ENCODE peak calls at places on chromosome 11, in six cellular contexts. L is GM12891, I is H1, Q is K562, G is HepG2, K is GM12878. H is an unnamed sample.
A peak's percentile ranks its signal among the peaks of the same experiment; 100 is the strongest.

GRCh38 chr11:85299247-85299646 is 327.9 kb downstream of the DLG2 start:
- DNase-seq in L (no peak), I (no peak), Q (no peak), G (no peak), K (no peak), H (no peak)

GRCh38 chr11:65625628-65626342 is 10.2 kb downstream of the PCNX3 start:
- DNase-seq in L (peak; percentile 79), I (peak; percentile 70), Q (no peak), G (no peak), K (no peak), H (peak; percentile 83)

GRCh38 chr11:47523491-47524199 is 29.3 kb downstream of the CELF1 start:
- DNase-seq in L (no peak), I (no peak), Q (peak; percentile 77), G (peak; percentile 36), K (no peak), H (no peak)

GRCh38 chr11:29333993-29334780 is 682.6 kb downstream of the KCNA4 start:
- DNase-seq in L (no peak), I (no peak), Q (peak; percentile 1), G (peak; percentile 32), K (peak; percentile 31), H (no peak)

GRCh38 chr11:35752115-35752514 is 89.5 kb downstream of the TRIM44 start:
- DNase-seq in L (no peak), I (no peak), Q (no peak), G (no peak), K (no peak), H (no peak)

GRCh38 chr11:15276616-15277015 is 161.9 kb downstream of the INSC start:
- DNase-seq in L (no peak), I (no peak), Q (no peak), G (no peak), K (no peak), H (no peak)

GRCh38 chr11:130725417-130726233 is 190.7 kb downstream of the SNX19 start:
- DNase-seq in L (no peak), I (no peak), Q (no peak), G (no peak), K (no peak), H (no peak)

GRCh38 chr11:110432713-110433392 is 3.1 kb downstream of the FDX1 start:
- DNase-seq in L (no peak), I (no peak), Q (no peak), G (no peak), K (no peak), H (no peak)

GRCh38 chr11:36775157-36775556 is 177.1 kb upstream of the RAG2 start:
- DNase-seq in L (no peak), I (no peak), Q (no peak), G (no peak), K (no peak), H (no peak)

GRCh38 chr11:70731670-70732492 is 333.6 kb downstream of the CTTN start:
- DNase-seq in L (no peak), I (no peak), Q (no peak), G (no peak), K (no peak), H (no peak)

GRCh38 chr11:115144014-115144413 is 360.2 kb downstream of the CADM1 start:
- DNase-seq in L (no peak), I (no peak), Q (no peak), G (no peak), K (no peak), H (no peak)

GRCh38 chr11:100681064-100681502 is 6.0 kb upstream of the ARHGAP42 start:
- DNase-seq in L (peak; percentile 74), I (no peak), Q (peak; percentile 71), G (peak; percentile 76), K (peak; percentile 95), H (peak; percentile 63)

GRCh38 chr11:66546368-66546965 is at the start of gene ACTN3:
- DNase-seq in L (no peak), I (peak; percentile 84), Q (no peak), G (peak; percentile 17), K (no peak), H (peak; percentile 52)

GRCh38 chr11:85787809-85788805 is 22.8 kb downstream of the SYTL2 start:
- DNase-seq in L (no peak), I (no peak), Q (no peak), G (peak; percentile 21), K (no peak), H (no peak)

GRCh38 chr11:69694781-69695180 is 9.0 kb downstream of the FGF19 start:
- DNase-seq in L (no peak), I (no peak), Q (no peak), G (no peak), K (no peak), H (no peak)

GRCh38 chr11:115178705-115179104 is 325.5 kb downstream of the CADM1 start:
- DNase-seq in L (no peak), I (no peak), Q (no peak), G (no peak), K (no peak), H (no peak)

GRCh38 chr11:67429038-67429668 is 859 bp downstream of the RPS6KB2 start:
- DNase-seq in L (no peak), I (no peak), Q (peak; percentile 40), G (no peak), K (no peak), H (no peak)

GRCh38 chr11:108796551-108796950 is 131.7 kb downstream of the DDX10 start:
- DNase-seq in L (no peak), I (no peak), Q (no peak), G (no peak), K (no peak), H (no peak)

GRCh38 chr11:14819596-14819995 is 72.4 kb downstream of the CYP2R1 start:
- DNase-seq in L (no peak), I (no peak), Q (no peak), G (no peak), K (no peak), H (no peak)

GRCh38 chr11:35723493-35724284 is 61.1 kb downstream of the TRIM44 start:
- DNase-seq in L (no peak), I (no peak), Q (no peak), G (no peak), K (no peak), H (no peak)

GRCh38 chr11:8604078-8604723 is 10.2 kb upstream of the STK33 start:
- DNase-seq in L (peak; percentile 29), I (peak; percentile 88), Q (peak; percentile 69), G (peak; percentile 46), K (no peak), H (peak; percentile 31)

GRCh38 chr11:34174411-34175041 is 69.1 kb downstream of the NAT10 start:
- DNase-seq in L (peak; percentile 93), I (peak; percentile 92), Q (peak; percentile 84), G (peak; percentile 43), K (no peak), H (peak; percentile 92)
- TF ChIP-seq TAF1 in L (no peak), I (no peak), Q (no peak), G (peak; percentile 41), K (no peak), H (no peak)

DNA sequence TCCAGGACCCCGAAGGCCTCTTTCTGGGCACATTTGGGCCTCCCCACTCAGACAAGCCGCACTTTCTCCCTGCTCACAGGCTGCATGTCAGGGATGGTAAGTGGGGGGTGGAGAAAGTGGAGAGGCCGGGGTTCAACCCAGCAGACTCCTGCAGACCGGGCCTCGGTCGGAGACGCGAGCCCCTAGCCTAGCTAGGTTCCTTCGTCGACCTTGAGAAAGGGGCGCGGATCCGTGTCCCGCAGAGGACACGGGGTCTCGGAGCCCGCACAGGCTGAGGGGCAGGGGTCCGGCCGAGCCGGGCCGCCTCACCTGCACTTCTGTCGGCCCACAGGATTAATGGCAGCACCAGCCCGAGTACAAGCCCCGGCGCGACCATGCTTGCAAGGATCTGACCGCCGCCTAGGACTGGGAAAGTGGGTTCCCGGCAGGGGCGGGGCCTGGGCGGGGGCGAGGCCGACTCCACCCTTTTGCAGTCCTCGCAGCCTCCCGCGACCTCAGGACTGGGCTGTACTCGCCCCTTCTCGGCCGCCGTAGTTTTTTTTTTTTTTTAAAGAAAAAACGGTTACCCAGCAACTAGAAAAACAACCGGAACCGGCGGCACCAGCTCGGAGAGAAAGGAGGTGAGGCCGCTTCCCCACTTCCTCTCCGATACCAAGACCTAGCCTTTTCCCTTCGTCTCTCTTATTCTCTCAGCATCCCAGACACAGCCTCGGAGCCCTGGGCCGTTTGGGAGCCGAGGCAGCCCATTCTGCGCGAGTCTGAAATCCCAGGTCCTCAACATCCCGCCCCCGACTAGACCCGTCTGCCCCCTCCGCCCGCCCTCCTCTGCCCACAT is at the start of the genes SIAE and SPA17:
- DNase-seq in L (peak; percentile 79), I (peak; percentile 96), Q (peak; percentile 95), G (peak; percentile 91), K (peak; percentile 74), H (peak; percentile 84)
- TF ChIP-seq POLR2A in L (no peak), I (peak; percentile 80), Q (peak; percentile 86), G (peak; percentile 73), K (peak; percentile 73), H (peak; percentile 45)

DNA sequence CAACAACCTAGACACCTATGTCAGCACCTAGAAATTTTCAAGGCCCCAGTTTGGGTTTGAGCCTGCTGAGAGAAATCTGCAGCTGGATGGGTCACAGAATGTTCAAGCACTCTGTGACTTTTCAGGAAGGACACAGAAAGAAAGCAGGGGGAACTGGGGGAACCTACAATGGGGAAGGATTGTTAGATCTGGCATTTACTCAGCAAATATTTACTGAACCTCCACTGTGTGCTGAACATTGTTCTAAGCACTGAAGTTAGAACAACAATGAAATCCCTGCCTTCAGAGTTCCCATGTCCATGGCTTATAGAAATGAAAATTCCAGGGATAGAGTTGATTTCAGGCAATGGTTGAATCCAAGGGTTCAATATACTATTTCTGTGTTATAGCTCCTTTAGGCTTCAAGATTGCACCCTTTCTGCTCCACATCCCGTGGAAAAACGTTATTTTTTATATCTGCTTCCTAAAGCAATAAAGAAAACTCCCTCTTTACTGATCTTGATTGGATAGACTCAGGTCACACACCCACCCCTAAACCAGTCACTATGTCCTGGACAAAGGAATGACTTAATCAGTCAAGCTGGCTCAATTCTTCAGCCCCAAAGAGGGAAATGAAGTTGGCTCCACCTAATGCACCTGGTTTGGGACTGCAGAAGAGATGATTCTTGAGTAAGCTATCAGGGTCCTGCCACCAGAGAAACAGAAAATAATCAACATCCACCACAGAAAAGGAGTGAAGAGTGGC is 95.1 kb downstream of the OR5AK2 start:
- DNase-seq in L (no peak), I (no peak), Q (no peak), G (peak; percentile 7), K (no peak), H (no peak)
- TF ChIP-seq POLR2AphosphoS5 in L (no peak), I (no peak), Q (no peak), G (no peak), K (no peak), H (no peak)

GRCh38 chr11:72616655-72617054 is 57.6 kb downstream of the PDE2A start:
- DNase-seq in L (no peak), I (no peak), Q (no peak), G (no peak), K (no peak), H (no peak)

GRCh38 chr11:72615329-72615728 is 58.9 kb downstream of the PDE2A start:
- DNase-seq in L (no peak), I (no peak), Q (no peak), G (no peak), K (no peak), H (no peak)

GRCh38 chr11:72614381-72614780 is 59.8 kb downstream of the PDE2A start:
- DNase-seq in L (no peak), I (no peak), Q (no peak), G (no peak), K (no peak), H (no peak)

GRCh38 chr11:72613977-72614376 is 60.2 kb downstream of the PDE2A start:
- DNase-seq in L (peak; percentile 76), I (no peak), Q (peak; percentile 50), G (no peak), K (peak; percentile 13), H (peak; percentile 86)

DNA sequence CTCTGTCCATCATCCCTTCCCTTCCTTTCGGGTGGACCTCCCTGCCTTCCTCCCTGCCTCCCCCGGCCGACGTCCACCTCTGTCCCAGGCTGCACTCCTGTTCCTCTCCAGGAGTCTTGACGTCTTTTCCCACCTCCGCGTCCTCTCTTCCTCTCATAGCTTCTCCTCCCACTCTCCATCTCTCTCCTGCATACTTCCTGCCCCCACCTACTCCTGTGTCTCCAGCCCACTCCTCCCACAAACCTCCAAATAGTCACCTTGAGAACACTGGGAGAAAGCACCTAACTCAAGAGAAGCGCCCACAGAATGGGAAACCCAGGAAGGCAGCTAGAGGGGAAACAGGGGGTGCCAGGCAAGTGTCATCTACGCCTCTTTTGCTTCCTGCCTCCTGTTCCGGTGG is 60.8 kb downstream of the PDE2A start:
- DNase-seq in L (no peak), I (no peak), Q (no peak), G (no peak), K (no peak), H (no peak)
- TF ChIP-seq TAF1 in L (no peak), I (no peak), Q (no peak), G (no peak), K (no peak), H (no peak)